ENCODE peak calls at places on chromosomes 13 and 19, in eight cellular contexts. A is brain microvascular endothelial cell; S is EL; V is choroid plexus epithelial cell; Q is activated CD4-positive, alpha-beta T cell treated with anti-CD3 and anti-CD28 coated beads, Interleukin-2, amount 10 ng/mL, durations not matched to agents 24 days and 14 days; C is iris pigment epithelial cell; I is NCI-H2081 treated with DMSO at 0.1 percent for 48 hours; G is osteocyte. D is an unnamed sample.

GRCh38 chr19:17957887-17958286 is 9.0 kb upstream of the KCNN1 start:
- DNase-seq in A (no peak), S (no peak), V (no peak), Q (no peak), C (no peak), I (no peak), G (no peak), D (no peak)

GRCh38 chr13:56396318-56396717 is 744.4 kb upstream of the PRR20A start:
- DNase-seq in A (no peak), S (no peak), V (no peak), Q (no peak), C (no peak), I (no peak), G (no peak), D (no peak)

GRCh38 chr19:3471954-3472655 is 8.2 kb downstream of the SMIM24 start:
- DNase-seq in A (no peak), S (no peak), V (no peak), Q (peak; percentile 79), C (no peak), I (no peak), G (no peak), D (no peak)

GRCh38 chr19:590396-590745 is 690 bp downstream of the HCN2 start:
- DNase-seq in A (no peak), S (peak; percentile 40), V (peak; percentile 57), Q (peak; percentile 82), C (peak; percentile 54), I (no peak), G (no peak), D (no peak)

GRCh38 chr19:5141278-5141925 is 172.5 kb downstream of the KDM4B start:
- DNase-seq in A (peak; percentile 37), S (no peak), V (peak; percentile 35), Q (no peak), C (peak; percentile 64), I (no peak), G (no peak), D (no peak)

GRCh38 chr19:47417746-47418594 is 1.4 kb downstream of the MEIS3 start:
- DNase-seq in A (no peak), S (no peak), V (no peak), Q (peak; percentile 64), C (peak; percentile 16), I (no peak), G (no peak), D (no peak)

GRCh38 chr13:73913043-73913740 is 221.0 kb downstream of the KLF12 start:
- DNase-seq in A (peak; percentile 68), S (peak; percentile 70), V (peak; percentile 69), Q (no peak), C (peak; percentile 73), I (no peak), G (no peak), D (no peak)

GRCh38 chr19:10321874-10322835 is 6.3 kb upstream of the FDX2 start:
- DNase-seq in A (no peak), S (no peak), V (no peak), Q (no peak), C (no peak), I (no peak), G (no peak), D (no peak)

GRCh38 chr13:94712812-94713555 is 639 bp upstream of the SOX21 start:
- DNase-seq in A (no peak), S (peak; percentile 40), V (peak; percentile 72), Q (peak; percentile 63), C (peak; percentile 74), I (no peak), G (no peak), D (no peak)

GRCh38 chr13:114012921-114013320 is 39.0 kb upstream of the C13orf46 start:
- DNase-seq in A (no peak), S (no peak), V (no peak), Q (no peak), C (no peak), I (no peak), G (no peak), D (no peak)

GRCh38 chr19:1942934-1943555 is 2.1 kb downstream of the CSNK1G2 start:
- DNase-seq in A (no peak), S (no peak), V (peak; percentile 34), Q (no peak), C (peak; percentile 25), I (no peak), G (no peak), D (no peak)

GRCh38 chr19:33193864-33194362 is at the start of gene LRP3:
- DNase-seq in A (no peak), S (peak; percentile 24), V (peak; percentile 26), Q (no peak), C (peak; percentile 9), I (no peak), G (no peak), D (no peak)

GRCh38 chr19:33676999-33677665 is 55.4 kb downstream of the CHST8 start:
- DNase-seq in A (no peak), S (no peak), V (no peak), Q (no peak), C (no peak), I (no peak), G (peak; percentile 59), D (no peak)

GRCh38 chr13:105972306-105972721 is 563.1 kb downstream of the EFNB2 start:
- DNase-seq in A (no peak), S (no peak), V (no peak), Q (no peak), C (no peak), I (peak; percentile 40), G (no peak), D (no peak)

GRCh38 chr19:18368504-18369222 is 17.3 kb upstream of the GDF15 start:
- DNase-seq in A (no peak), S (no peak), V (no peak), Q (no peak), C (no peak), I (no peak), G (no peak), D (no peak)

GRCh38 chr19:15177269-15178116 is 23.3 kb downstream of the NOTCH3 start:
- DNase-seq in A (peak; percentile 48), S (peak; percentile 77), V (peak; percentile 70), Q (peak; percentile 95), C (peak; percentile 44), I (peak; percentile 27), G (peak; percentile 94), D (peak; percentile 41)

GRCh38 chr19:14122924-14123323 is 5.4 kb upstream of the PRKACA start:
- DNase-seq in A (no peak), S (no peak), V (no peak), Q (no peak), C (no peak), I (no peak), G (no peak), D (no peak)

GRCh38 chr19:56253737-56254136 is 18.8 kb upstream of the EDDM13 start:
- DNase-seq in A (peak; percentile 15), S (peak; percentile 53), V (peak; percentile 82), Q (peak; percentile 63), C (peak; percentile 65), I (peak; percentile 64), G (no peak), D (peak; percentile 28)

D was measured in HS-5.